ENCODE peak calls at places on chromosomes 3 and 15, in nine cellular contexts. One of them, this sample, is unnamed.
A peak's percentile ranks its signal among the peaks of the same experiment; 100 is the strongest.

GRCh38 chr3:112654979-112655378 is 14.0 kb upstream of the CCDC80 start:
- DNase-seq in AG09309: no peak
- DNase-seq in AG10803: no peak
- DNase-seq in CD4-positive, alpha-beta memory T cell: no peak
- DNase-seq in activated naive CD8-positive, alpha-beta T cell treated with anti-CD3 and anti-CD28 coated beads, Interleukin-2, amount 50 U/mL, for 24 hours: no peak
- DNase-seq in bronchial epithelial cell: no peak
- DNase-seq in mesenteric fat pad: no peak
- DNase-seq in CD4-positive, alpha-beta T cell: no peak
- DNase-seq in spleen: no peak
- DNase-seq in this sample: no peak

GRCh38 chr3:48492461-48493202 is 11.3 kb downstream of the SHISA5 start:
- DNase-seq in activated naive CD8-positive, alpha-beta T cell treated with anti-CD3 and anti-CD28 coated beads, Interleukin-2, amount 50 U/mL, for 24 hours: no peak
- DNase-seq in CD4-positive, alpha-beta T cell: no peak
- DNase-seq in bronchial epithelial cell: peak; percentile 96
- DNase-seq in AG09309: peak; percentile 56
- DNase-seq in spleen: no peak
- DNase-seq in AG10803: peak; percentile 70
- DNase-seq in mesenteric fat pad: no peak
- DNase-seq in CD4-positive, alpha-beta memory T cell: no peak
- DNase-seq in this sample: no peak

GRCh38 chr15:45995800-45996199 is 361.0 kb downstream of the SQOR start:
- DNase-seq in mesenteric fat pad: no peak
- DNase-seq in AG10803: no peak
- DNase-seq in CD4-positive, alpha-beta memory T cell: no peak
- DNase-seq in AG09309: no peak
- DNase-seq in activated naive CD8-positive, alpha-beta T cell treated with anti-CD3 and anti-CD28 coated beads, Interleukin-2, amount 50 U/mL, for 24 hours: no peak
- DNase-seq in bronchial epithelial cell: no peak
- DNase-seq in CD4-positive, alpha-beta T cell: no peak
- DNase-seq in spleen: no peak
- DNase-seq in this sample: no peak

GRCh38 chr15:57375827-57376694 is at the start of gene CGNL1:
- DNase-seq in AG10803: no peak
- DNase-seq in spleen: no peak
- DNase-seq in AG09309: no peak
- DNase-seq in CD4-positive, alpha-beta memory T cell: no peak
- DNase-seq in mesenteric fat pad: no peak
- DNase-seq in CD4-positive, alpha-beta T cell: no peak
- DNase-seq in activated naive CD8-positive, alpha-beta T cell treated with anti-CD3 and anti-CD28 coated beads, Interleukin-2, amount 50 U/mL, for 24 hours: no peak
- DNase-seq in bronchial epithelial cell: no peak
- DNase-seq in this sample: no peak

GRCh38 chr3:115784739-115785571 is 161.6 kb downstream of the GAP43 start:
- DNase-seq in bronchial epithelial cell: peak; percentile 91
- DNase-seq in activated naive CD8-positive, alpha-beta T cell treated with anti-CD3 and anti-CD28 coated beads, Interleukin-2, amount 50 U/mL, for 24 hours: no peak
- DNase-seq in CD4-positive, alpha-beta memory T cell: no peak
- DNase-seq in mesenteric fat pad: no peak
- DNase-seq in spleen: no peak
- DNase-seq in AG10803: peak; percentile 98
- DNase-seq in CD4-positive, alpha-beta T cell: no peak
- DNase-seq in AG09309: peak; percentile 93
- DNase-seq in this sample: no peak

GRCh38 chr3:59425371-59425770 is 375.5 kb upstream of the CFAP20DC start:
- DNase-seq in AG10803: peak; percentile 86
- DNase-seq in CD4-positive, alpha-beta memory T cell: no peak
- DNase-seq in mesenteric fat pad: no peak
- DNase-seq in bronchial epithelial cell: peak; percentile 90
- DNase-seq in spleen: no peak
- DNase-seq in AG09309: peak; percentile 24
- DNase-seq in CD4-positive, alpha-beta T cell: no peak
- DNase-seq in activated naive CD8-positive, alpha-beta T cell treated with anti-CD3 and anti-CD28 coated beads, Interleukin-2, amount 50 U/mL, for 24 hours: no peak
- DNase-seq in this sample: no peak

GRCh38 chr3:143187132-143187531 is 67.6 kb downstream of the CHST2 start:
- DNase-seq in CD4-positive, alpha-beta T cell: no peak
- DNase-seq in bronchial epithelial cell: no peak
- DNase-seq in AG10803: no peak
- DNase-seq in mesenteric fat pad: no peak
- DNase-seq in CD4-positive, alpha-beta memory T cell: no peak
- DNase-seq in AG09309: no peak
- DNase-seq in spleen: no peak
- DNase-seq in activated naive CD8-positive, alpha-beta T cell treated with anti-CD3 and anti-CD28 coated beads, Interleukin-2, amount 50 U/mL, for 24 hours: no peak
- DNase-seq in this sample: no peak

GRCh38 chr3:150083653-150084037 is 113.0 kb upstream of the PFN2 start:
- DNase-seq in bronchial epithelial cell: no peak
- DNase-seq in AG09309: no peak
- DNase-seq in spleen: no peak
- DNase-seq in mesenteric fat pad: no peak
- DNase-seq in activated naive CD8-positive, alpha-beta T cell treated with anti-CD3 and anti-CD28 coated beads, Interleukin-2, amount 50 U/mL, for 24 hours: no peak
- DNase-seq in CD4-positive, alpha-beta T cell: no peak
- DNase-seq in CD4-positive, alpha-beta memory T cell: no peak
- DNase-seq in AG10803: peak; percentile 56
- DNase-seq in this sample: no peak

GRCh38 chr15:27222479-27222878 is 251.5 kb downstream of the GABRG3 start:
- DNase-seq in activated naive CD8-positive, alpha-beta T cell treated with anti-CD3 and anti-CD28 coated beads, Interleukin-2, amount 50 U/mL, for 24 hours: no peak
- DNase-seq in CD4-positive, alpha-beta T cell: no peak
- DNase-seq in AG09309: no peak
- DNase-seq in mesenteric fat pad: no peak
- DNase-seq in CD4-positive, alpha-beta memory T cell: no peak
- DNase-seq in spleen: no peak
- DNase-seq in AG10803: peak; percentile 84
- DNase-seq in bronchial epithelial cell: peak; percentile 3
- DNase-seq in this sample: no peak

GRCh38 chr3:35200056-35200455 is 439.3 kb upstream of the ARPP21 start:
- DNase-seq in CD4-positive, alpha-beta T cell: no peak
- DNase-seq in CD4-positive, alpha-beta memory T cell: no peak
- DNase-seq in AG10803: no peak
- DNase-seq in bronchial epithelial cell: peak; percentile 76
- DNase-seq in spleen: no peak
- DNase-seq in AG09309: no peak
- DNase-seq in activated naive CD8-positive, alpha-beta T cell treated with anti-CD3 and anti-CD28 coated beads, Interleukin-2, amount 50 U/mL, for 24 hours: no peak
- DNase-seq in mesenteric fat pad: no peak
- DNase-seq in this sample: no peak

GRCh38 chr3:69182588-69183299 is 60.3 kb upstream of the LMOD3 start:
- DNase-seq in AG10803: peak; percentile 72
- DNase-seq in AG09309: peak; percentile 48
- DNase-seq in spleen: no peak
- DNase-seq in CD4-positive, alpha-beta T cell: no peak
- DNase-seq in CD4-positive, alpha-beta memory T cell: no peak
- DNase-seq in mesenteric fat pad: no peak
- DNase-seq in activated naive CD8-positive, alpha-beta T cell treated with anti-CD3 and anti-CD28 coated beads, Interleukin-2, amount 50 U/mL, for 24 hours: no peak
- DNase-seq in bronchial epithelial cell: peak; percentile 29
- DNase-seq in this sample: no peak

GRCh38 chr3:29466442-29466841 is 185.6 kb downstream of the RBMS3 start:
- DNase-seq in AG09309: no peak
- DNase-seq in mesenteric fat pad: no peak
- DNase-seq in bronchial epithelial cell: no peak
- DNase-seq in CD4-positive, alpha-beta T cell: no peak
- DNase-seq in spleen: no peak
- DNase-seq in AG10803: no peak
- DNase-seq in CD4-positive, alpha-beta memory T cell: no peak
- DNase-seq in activated naive CD8-positive, alpha-beta T cell treated with anti-CD3 and anti-CD28 coated beads, Interleukin-2, amount 50 U/mL, for 24 hours: no peak
- DNase-seq in this sample: no peak

GRCh38 chr3:60698117-60698516 is 553.1 kb downstream of the FHIT start:
- DNase-seq in spleen: no peak
- DNase-seq in CD4-positive, alpha-beta memory T cell: no peak
- DNase-seq in AG09309: no peak
- DNase-seq in mesenteric fat pad: no peak
- DNase-seq in activated naive CD8-positive, alpha-beta T cell treated with anti-CD3 and anti-CD28 coated beads, Interleukin-2, amount 50 U/mL, for 24 hours: no peak
- DNase-seq in CD4-positive, alpha-beta T cell: no peak
- DNase-seq in bronchial epithelial cell: no peak
- DNase-seq in AG10803: no peak
- DNase-seq in this sample: no peak

GRCh38 chr3:94305835-94306685 is 243.2 kb downstream of the NSUN3 start:
- DNase-seq in bronchial epithelial cell: no peak
- DNase-seq in activated naive CD8-positive, alpha-beta T cell treated with anti-CD3 and anti-CD28 coated beads, Interleukin-2, amount 50 U/mL, for 24 hours: no peak
- DNase-seq in CD4-positive, alpha-beta T cell: no peak
- DNase-seq in mesenteric fat pad: no peak
- DNase-seq in CD4-positive, alpha-beta memory T cell: no peak
- DNase-seq in AG10803: no peak
- DNase-seq in spleen: no peak
- DNase-seq in AG09309: no peak
- DNase-seq in this sample: no peak

GRCh38 chr3:112327371-112327951 is 5.5 kb upstream of the CD200 start:
- DNase-seq in bronchial epithelial cell: peak; percentile 65
- DNase-seq in mesenteric fat pad: no peak
- DNase-seq in CD4-positive, alpha-beta T cell: peak; percentile 34
- DNase-seq in AG09309: peak; percentile 21
- DNase-seq in CD4-positive, alpha-beta memory T cell: peak; percentile 66
- DNase-seq in activated naive CD8-positive, alpha-beta T cell treated with anti-CD3 and anti-CD28 coated beads, Interleukin-2, amount 50 U/mL, for 24 hours: no peak
- DNase-seq in AG10803: peak; percentile 63
- DNase-seq in spleen: no peak
- DNase-seq in this sample: no peak

GRCh38 chr3:170465935-170466334 is 47.3 kb downstream of the CLDN11 start:
- DNase-seq in AG10803: no peak
- DNase-seq in activated naive CD8-positive, alpha-beta T cell treated with anti-CD3 and anti-CD28 coated beads, Interleukin-2, amount 50 U/mL, for 24 hours: no peak
- DNase-seq in CD4-positive, alpha-beta T cell: no peak
- DNase-seq in spleen: no peak
- DNase-seq in mesenteric fat pad: no peak
- DNase-seq in CD4-positive, alpha-beta memory T cell: no peak
- DNase-seq in AG09309: no peak
- DNase-seq in bronchial epithelial cell: no peak
- DNase-seq in this sample: no peak

This sample was measured in T-helper 1 cell.